ENCODE peak calls at places on chromosomes 13 and 19, in six cellular contexts. B, M, C, Q, U and F are unnamed samples. For H3K36me3 and H3K4me1, the result is how much of the 10 kb centered on the place peaks cover.

GRCh38 chr19:8149261-8150094 is at the start of gene FBN3:
- DNase-seq in B (no peak), Q (no peak), U (no peak), M (no peak), C (no peak), F (no peak)

GRCh38 chr13:40161008-40161694 is 505.3 kb downstream of the FOXO1 start:
- DNase-seq in B (no peak), M (no peak), C (no peak), Q (no peak), U (no peak), F (no peak)

GRCh38 chr19:47379398-47379938 is 30.4 kb downstream of the DHX34 start:
- DNase-seq in B (no peak), C (no peak), U (no peak), Q (no peak), M (no peak), F (no peak)

GRCh38 chr13:101454767-101455166 is 2.3 kb downstream of the ITGBL1 start:
- DNase-seq in C (no peak), U (no peak), Q (no peak), M (no peak), B (no peak), F (peak)

GRCh38 chr13:50730496-50731171 is 112.9 kb downstream of the DLEU7 start:
- DNase-seq in B (no peak), M (no peak), Q (no peak), C (no peak), U (no peak), F (no peak)

GRCh38 chr13:28624707-28625432 is 34.1 kb upstream of the POMP start:
- DNase-seq in M (no peak), B (no peak), Q (no peak), U (no peak), C (no peak), F (no peak)

GRCh38 chr13:52961196-52961845 is 67.3 kb upstream of the OLFM4 start:
- DNase-seq in Q (no peak), U (no peak), B (no peak), C (no peak), M (no peak), F (peak)

GRCh38 chr19:44925114-44925891 is 10.9 kb downstream of the APOC1 start:
- DNase-seq in C (no peak), U (no peak), B (peak), M (peak), Q (no peak), F (peak)

GRCh38 chr13:46181799-46182490 is at the start of gene LCP1:
- DNase-seq in Q (peak), U (no peak), B (peak), C (peak), M (no peak), F (no peak)

GRCh38 chr19:33691736-33692135 is 70.0 kb downstream of the CHST8 start:
- DNase-seq in U (no peak), B (no peak), M (no peak), C (no peak), Q (no peak), F (no peak)

GRCh38 chr13:79190932-79191331 is 215.1 kb downstream of the RBM26 start:
- DNase-seq in M (no peak), B (no peak), U (no peak), C (no peak), Q (no peak), F (no peak)

GRCh38 chr13:99590519-99591011 is 89.3 kb downstream of the TM9SF2 start:
- DNase-seq in U (no peak), M (no peak), Q (no peak), B (no peak), C (no peak), F (no peak)

GRCh38 chr13:100440756-100441421 is 147.7 kb downstream of the GGACT start:
- DNase-seq in B (no peak), Q (no peak), M (no peak), U (no peak), C (no peak), F (no peak)

GRCh38 chr19:56678205-56678604 is 6.6 kb upstream of the ZNF835 start:
- DNase-seq in U (no peak), B (no peak), Q (no peak), M (no peak), C (no peak), F (no peak)

GRCh38 chr19:16514383-16515019 is 18.3 kb downstream of the C19orf44 start:
- DNase-seq in B (no peak), U (no peak), C (no peak), Q (no peak), M (no peak), F (no peak)

GRCh38 chr13:39362652-39363390 is 240.2 kb downstream of the LHFPL6 start:
- DNase-seq in C (no peak), B (no peak), Q (no peak), M (no peak), U (no peak), F (no peak)

GRCh38 chr19:7639863-7640348 is 3.0 kb downstream of the STXBP2 start:
- DNase-seq in C (no peak), B (no peak), U (no peak), M (no peak), Q (no peak), F (no peak)

GRCh38 chr19:16397791-16398529 is 73.3 kb downstream of the KLF2 start:
- DNase-seq in M (no peak), B (no peak), C (no peak), Q (no peak), U (peak), F (no peak)

GRCh38 chr13:93216122-93216521 is 10.5 kb upstream of the GPC6 start:
- DNase-seq in B (no peak), M (no peak), C (no peak), U (no peak), Q (no peak), F (no peak)

GRCh38 chr19:16355293-16356043 is 30.8 kb downstream of the KLF2 start:
- DNase-seq in U (no peak), Q (no peak), C (no peak), B (no peak), M (peak), F (no peak)

GRCh38 chr19:2528543-2529173 is 52.7 kb downstream of the GADD45B start:
- DNase-seq in M (no peak), C (no peak), Q (no peak), U (peak), B (peak), F (no peak)

GRCh38 chr19:16391301-16392055 is 66.9 kb downstream of the KLF2 start:
- DNase-seq in M (no peak), U (peak), C (no peak), B (no peak), Q (no peak), F (no peak)

GRCh38 chr19:22502766-22503165 is 80.6 kb upstream of the ZNF98 start:
- DNase-seq in B (no peak), M (no peak), C (no peak), Q (no peak), U (no peak), F (no peak)

GRCh38 chr13:111259058-111259457 is 61.4 kb upstream of the TEX29 start:
- DNase-seq in B (no peak), Q (no peak), M (no peak), C (no peak), U (no peak), F (no peak)

GRCh38 chr13:111262281-111262680 is 58.2 kb upstream of the TEX29 start:
- DNase-seq in B (no peak), Q (no peak), U (no peak), C (no peak), M (no peak), F (no peak)

GRCh38 chr13:111262715-111263114 is 57.7 kb upstream of the TEX29 start:
- DNase-seq in M (no peak), U (no peak), B (no peak), C (no peak), Q (no peak), F (no peak)

GRCh38 chr13:111263566-111263965 is 56.9 kb upstream of the TEX29 start:
- DNase-seq in U (no peak), M (no peak), C (no peak), Q (no peak), B (no peak), F (no peak)

DNA sequence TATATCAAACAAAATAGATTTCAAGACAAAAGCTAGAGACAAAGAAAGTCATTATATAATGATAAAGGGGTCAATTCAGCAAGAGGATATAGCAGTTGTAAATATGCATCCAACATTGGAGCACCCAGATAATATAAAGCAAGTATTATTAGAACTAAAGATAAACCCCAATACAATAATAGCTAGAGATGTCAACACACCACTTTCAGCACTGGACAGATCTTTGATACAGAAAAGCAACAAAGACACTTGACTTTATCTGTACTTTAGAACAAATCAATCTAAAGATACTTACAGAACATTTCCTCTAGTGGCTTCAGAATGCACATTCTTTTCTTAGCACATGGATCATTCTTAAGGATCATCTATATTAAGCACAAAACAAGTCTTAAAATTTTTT is 59.1 kb upstream of the TEX29 start:
- DNase-seq in U (no peak), B (no peak), Q (no peak), C (no peak), M (no peak), F (peak)
- H3K36me3 ChIP-seq in U (under half), B (under half), Q (under half), C (under half), M (under half), F (under half)

GRCh38 chr13:37059848-37060192 is 332 bp upstream of the SUPT20H start:
- DNase-seq in U (no peak), C (no peak), M (no peak), Q (no peak), B (no peak), F (no peak)
- H3K27ac ChIP-seq in U (peak), C (no peak), M (peak), Q (peak), B (peak), F (no peak)

DNA sequence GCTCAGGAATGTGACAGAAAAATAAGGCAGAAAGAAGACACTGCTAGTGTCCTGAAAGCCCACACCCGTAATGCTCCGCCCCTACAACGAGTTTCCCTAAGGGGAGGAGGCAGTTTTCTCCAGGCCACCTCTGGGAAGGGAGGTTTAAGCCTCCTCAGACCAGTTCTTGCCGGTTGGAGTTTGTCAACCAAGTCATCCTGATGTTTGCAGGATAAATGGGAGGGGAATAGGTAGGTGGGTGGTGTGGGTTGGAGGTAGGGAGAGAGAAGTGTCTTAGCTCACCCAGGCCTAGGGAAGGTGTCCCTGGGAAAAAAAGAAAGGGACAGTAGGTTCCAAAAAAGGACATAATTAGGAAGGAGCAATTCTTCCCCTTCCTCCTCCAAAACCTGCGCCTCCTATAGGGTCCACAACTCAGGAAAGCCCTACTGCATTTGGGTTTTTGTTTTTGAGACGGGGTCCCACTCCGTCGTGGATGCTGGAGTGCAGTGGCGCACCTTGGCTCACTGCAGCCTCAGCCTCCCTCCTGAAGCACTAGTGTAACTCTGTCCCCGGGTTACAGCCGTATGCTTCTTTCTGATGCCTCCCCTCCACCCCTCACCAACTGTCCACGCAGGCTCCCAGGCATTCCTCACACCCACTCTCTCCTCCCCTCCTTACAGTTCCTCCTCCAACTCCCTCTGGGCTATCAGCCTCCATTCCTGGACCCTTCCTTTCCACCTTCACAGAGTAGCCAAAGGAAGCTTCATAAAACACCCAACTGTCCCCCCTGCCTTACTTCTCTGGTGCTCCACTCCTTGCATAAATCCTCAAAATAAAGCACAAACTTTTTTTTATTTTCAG is 2.0 kb upstream of the SERTAD3 start:
- DNase-seq in M (no peak), Q (no peak), C (no peak), U (no peak), B (peak), F (no peak)
- H3K4me1 ChIP-seq in M (under half), Q (under half), C (under half), U (under half), B (under half), F (under half)

GRCh38 chr19:41863209-41863931 is 3.3 kb downstream of the RPS19 start:
- DNase-seq in Q (no peak), C (no peak), B (no peak), U (no peak), M (no peak), F (no peak)
- H3K36me3 ChIP-seq in Q (under half), C (under half), B (under half), U (under half), M (under half), F (half or more)

GRCh38 chr13:65679240-65679639 is 1550.9 kb downstream of the PCDH9 start:
- DNase-seq in U (no peak), C (no peak), Q (no peak), B (no peak), M (no peak), F (no peak)
- H3K27ac ChIP-seq in U (no peak), C (no peak), Q (no peak), B (no peak), M (no peak), F (no peak)

GRCh38 chr19:29262085-29262484 is 49.1 kb upstream of the UQCRFS1 start:
- DNase-seq in B (no peak), C (no peak), M (no peak), Q (no peak), U (no peak), F (no peak)

GRCh38 chr19:29256516-29256915 is 43.6 kb upstream of the UQCRFS1 start:
- DNase-seq in B (no peak), M (no peak), U (no peak), Q (no peak), C (no peak), F (no peak)

GRCh38 chr19:29259867-29260281 is 46.9 kb upstream of the UQCRFS1 start:
- DNase-seq in U (no peak), Q (no peak), C (no peak), M (no peak), B (no peak), F (no peak)

GRCh38 chr19:29260477-29261317 is 47.7 kb upstream of the UQCRFS1 start:
- DNase-seq in M (no peak), B (no peak), U (no peak), C (peak), Q (no peak), F (peak)

DNA sequence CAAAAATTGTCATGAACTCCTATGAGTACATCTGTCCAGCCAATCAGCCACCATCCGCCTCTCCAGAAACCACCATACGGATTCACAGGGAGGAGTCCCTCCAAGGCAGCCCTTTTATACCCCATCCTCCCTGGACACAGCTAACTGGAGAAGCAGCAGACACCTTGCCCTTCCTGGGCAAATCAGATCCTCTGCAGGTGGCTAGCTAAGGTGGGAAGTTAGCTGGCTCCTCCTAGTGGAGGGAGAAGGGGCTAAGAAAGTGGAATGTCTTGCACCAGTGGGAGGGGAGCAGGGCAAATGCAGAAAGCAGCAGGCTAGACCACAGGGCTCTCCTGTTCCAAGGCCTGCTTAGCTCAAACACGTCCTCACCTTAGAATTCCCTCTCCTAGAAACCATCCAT is 46.2 kb upstream of the UQCRFS1 start:
- DNase-seq in M (no peak), U (no peak), C (peak), B (no peak), Q (no peak), F (no peak)
- H3K4me1 ChIP-seq in M (under half), U (under half), C (under half), B (under half), Q (under half), F (under half)

GRCh38 chr19:5622465-5623396 is at the start of the genes SAFB and SAFB2:
- DNase-seq in U (peak), M (peak), Q (peak), B (peak), C (peak), F (peak)
- H3K36me3 ChIP-seq in U (under half), M (under half), Q (half or more), B (under half), C (under half), F (under half)

DNA sequence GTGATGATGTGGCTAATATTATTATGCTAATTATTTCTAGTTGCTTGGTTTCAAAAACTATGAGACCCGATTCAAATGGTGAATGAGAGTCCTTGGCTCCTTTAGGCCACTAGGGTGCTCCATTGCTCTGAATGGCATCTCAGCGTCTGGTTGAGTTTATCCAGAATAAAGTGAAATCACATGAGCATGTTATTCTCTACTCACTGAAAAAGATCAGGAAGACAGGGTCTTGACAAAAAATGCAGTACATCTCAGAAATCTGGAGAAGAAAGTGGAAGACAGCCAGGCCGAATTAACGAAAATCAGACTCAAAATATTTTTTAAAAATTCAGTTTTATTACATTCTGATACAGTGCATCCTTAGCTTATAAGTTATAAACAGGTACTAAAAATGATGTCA is 516.2 kb downstream of the MYO16 start:
- DNase-seq in M (peak), C (peak), U (no peak), Q (no peak), B (peak), F (peak)
- H3K27ac ChIP-seq in M (no peak), C (no peak), U (no peak), Q (no peak), B (no peak), F (no peak)

DNA sequence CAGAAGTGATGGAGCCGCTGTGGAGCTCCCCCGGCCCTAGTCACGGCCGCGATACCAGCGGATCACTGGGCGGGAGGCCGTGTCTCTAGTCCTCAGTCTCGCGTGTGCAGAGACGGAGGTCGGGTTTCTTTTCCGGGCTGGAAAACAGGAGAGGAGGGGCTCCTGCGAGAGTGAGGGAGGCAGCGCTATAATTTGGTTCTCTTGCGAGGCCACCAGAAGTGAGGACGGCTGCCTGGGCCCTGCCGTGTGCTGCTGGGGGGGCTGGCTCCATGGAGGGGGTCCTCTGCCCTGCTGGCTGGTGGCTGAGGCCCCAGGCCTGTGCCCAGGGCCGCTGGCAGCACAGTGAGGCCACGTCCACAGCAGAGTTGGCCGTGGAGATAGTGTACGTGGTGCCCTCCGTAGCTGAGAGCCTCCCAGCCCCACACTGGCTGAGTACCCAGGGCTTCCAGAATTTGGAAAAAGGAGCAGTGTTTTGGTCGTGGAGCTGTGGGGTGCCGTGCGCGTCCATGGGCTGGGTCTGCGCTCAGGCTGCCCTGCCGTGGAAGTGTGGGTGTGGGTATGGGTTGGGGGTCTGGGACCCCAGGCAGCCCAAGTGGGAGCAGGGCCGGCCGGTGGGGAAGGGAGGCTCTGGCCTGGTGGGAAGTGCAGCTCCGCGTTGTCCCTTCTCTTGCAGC is 5.8 kb downstream of the PTBP1 start:
- DNase-seq in Q (no peak), C (no peak), U (no peak), M (no peak), B (no peak), F (peak)
- H3K4me1 ChIP-seq in Q (under half), C (under half), U (under half), M (under half), B (under half), F (under half)